ENCODE peak calls at places on chromosomes 4 and X, in six cellular contexts. One of them, this sample, is unnamed.

GRCh38 chr4:78610546-78611214 is 59.1 kb downstream of the ANXA3 start:
- DNase-seq in HepG2: no peak
- DNase-seq in K562: peak; percentile 37
- DNase-seq in NB4: peak; percentile 63
- DNase-seq in A549: no peak
- DNase-seq in GM12878: no peak
- DNase-seq in this sample: peak; percentile 31

GRCh38 chr4:171582961-171583581 is 230.1 kb upstream of the GALNTL6 start:
- DNase-seq in NB4: no peak
- DNase-seq in HepG2: no peak
- DNase-seq in K562: no peak
- DNase-seq in GM12878: no peak
- DNase-seq in A549: no peak
- DNase-seq in this sample: no peak

GRCh38 chrX:17397074-17397473 is 22.1 kb downstream of the NHS start:
- DNase-seq in HepG2: no peak
- DNase-seq in A549: peak; percentile 19
- DNase-seq in NB4: no peak
- DNase-seq in K562: no peak
- DNase-seq in GM12878: no peak
- DNase-seq in this sample: no peak

GRCh38 chr4:1052231-1052671 is 40.8 kb downstream of the FGFRL1 start:
- DNase-seq in GM12878: no peak
- DNase-seq in HepG2: no peak
- DNase-seq in A549: no peak
- DNase-seq in NB4: peak; percentile 18
- DNase-seq in K562: no peak
- DNase-seq in this sample: no peak

GRCh38 chrX:153226344-153227190 is 47.5 kb downstream of the MAGEA1 start:
- DNase-seq in GM12878: no peak
- DNase-seq in A549: peak; percentile 43
- DNase-seq in K562: peak; percentile 94
- DNase-seq in HepG2: no peak
- DNase-seq in NB4: peak; percentile 49
- DNase-seq in this sample: no peak

GRCh38 chr4:89298788-89299152 is 8.8 kb downstream of the GPRIN3 start:
- DNase-seq in K562: no peak
- DNase-seq in GM12878: no peak
- DNase-seq in HepG2: no peak
- DNase-seq in NB4: peak; percentile 43
- DNase-seq in A549: no peak
- DNase-seq in this sample: no peak

GRCh38 chrX:72620550-72621145 is 48.0 kb upstream of the HDAC8 start:
- DNase-seq in HepG2: peak; percentile 2
- DNase-seq in GM12878: no peak
- DNase-seq in K562: peak; percentile 23
- DNase-seq in A549: peak; percentile 94
- DNase-seq in NB4: peak; percentile 27
- DNase-seq in this sample: peak; percentile 90

GRCh38 chr4:9971711-9972110 is 49.6 kb downstream of the SLC2A9 start:
- DNase-seq in NB4: no peak
- DNase-seq in A549: no peak
- DNase-seq in GM12878: no peak
- DNase-seq in K562: no peak
- DNase-seq in HepG2: no peak
- DNase-seq in this sample: no peak

GRCh38 chr4:85842540-85842939 is 367.6 kb downstream of the ARHGAP24 start:
- DNase-seq in K562: no peak
- DNase-seq in A549: no peak
- DNase-seq in NB4: peak; percentile 54
- DNase-seq in HepG2: no peak
- DNase-seq in GM12878: no peak
- DNase-seq in this sample: peak; percentile 96

GRCh38 chr4:134018845-134019244 is 182.7 kb downstream of the PABPC4L start:
- DNase-seq in GM12878: no peak
- DNase-seq in A549: no peak
- DNase-seq in HepG2: no peak
- DNase-seq in NB4: no peak
- DNase-seq in K562: no peak
- DNase-seq in this sample: no peak

DNA sequence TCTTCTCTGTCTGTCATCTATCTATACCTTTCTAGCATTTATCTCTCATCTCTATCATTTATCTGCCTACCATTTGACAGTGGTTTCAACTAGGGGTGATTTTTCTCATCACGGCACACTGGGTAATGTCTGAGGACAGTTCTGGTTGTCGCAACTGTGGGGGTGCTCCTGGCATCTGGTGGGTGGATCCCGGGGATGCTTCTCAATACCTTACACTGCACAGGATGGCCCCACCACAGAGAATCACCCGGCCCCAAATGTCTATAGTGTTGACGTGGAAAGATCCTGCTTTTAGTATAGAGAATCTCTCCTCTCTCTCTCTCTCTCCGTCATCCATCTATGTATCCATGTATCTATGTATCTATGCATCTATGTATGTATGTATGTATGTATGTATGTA is 7.2 kb downstream of the P2RY8 start:
- DNase-seq in HepG2: no peak
- DNase-seq in GM12878: no peak
- DNase-seq in A549: no peak
- DNase-seq in K562: no peak
- DNase-seq in NB4: no peak
- DNase-seq in this sample: no peak
- TF ChIP-seq MYC in HepG2: no peak
- TF ChIP-seq MYC in GM12878: no peak
- TF ChIP-seq MYC in A549: no peak
- TF ChIP-seq MYC in K562: no peak
- TF ChIP-seq MYC in NB4: no peak
- TF ChIP-seq MYC in this sample: no peak

GRCh38 chrX:77014655-77015377 is 432.4 kb upstream of the FGF16 start:
- DNase-seq in A549: peak; percentile 31
- DNase-seq in GM12878: no peak
- DNase-seq in NB4: peak; percentile 20
- DNase-seq in K562: no peak
- DNase-seq in HepG2: peak; percentile 74
- DNase-seq in this sample: no peak
- TF ChIP-seq MYC in A549: no peak
- TF ChIP-seq MYC in GM12878: no peak
- TF ChIP-seq MYC in NB4: no peak
- TF ChIP-seq MYC in K562: no peak
- TF ChIP-seq MYC in HepG2: no peak
- TF ChIP-seq MYC in this sample: no peak

DNA sequence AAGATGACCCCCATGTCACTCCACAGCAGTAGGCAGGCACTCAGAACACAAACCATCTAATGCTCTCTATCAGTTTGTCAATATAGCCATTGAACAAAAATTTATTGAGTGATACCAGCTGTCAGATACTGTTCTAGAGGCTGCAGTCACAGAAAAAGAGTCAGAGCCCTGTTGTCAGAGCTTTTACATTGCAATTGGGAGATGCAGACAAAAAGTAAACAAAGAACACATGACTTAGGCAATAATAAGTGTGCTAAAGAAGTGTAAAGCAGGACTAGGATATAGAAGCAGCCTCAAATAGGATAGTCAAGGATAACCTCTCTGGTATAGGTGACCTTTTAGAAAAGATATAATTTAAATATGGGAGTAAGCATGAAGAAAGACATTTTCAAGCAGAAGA is 8.9 kb downstream of the HTN1 start:
- DNase-seq in K562: no peak
- DNase-seq in GM12878: no peak
- DNase-seq in HepG2: no peak
- DNase-seq in NB4: no peak
- DNase-seq in A549: no peak
- DNase-seq in this sample: no peak
- TF ChIP-seq MYC in K562: no peak
- TF ChIP-seq MYC in GM12878: no peak
- TF ChIP-seq MYC in HepG2: no peak
- TF ChIP-seq MYC in NB4: no peak
- TF ChIP-seq MYC in A549: no peak
- TF ChIP-seq MYC in this sample: no peak

GRCh38 chrX:31981546-31982062 is 909.8 kb upstream of the FTHL17 start:
- DNase-seq in NB4: peak; percentile 1
- DNase-seq in GM12878: no peak
- DNase-seq in HepG2: no peak
- DNase-seq in K562: no peak
- DNase-seq in A549: no peak
- DNase-seq in this sample: no peak
- TF ChIP-seq MYC in NB4: no peak
- TF ChIP-seq MYC in GM12878: no peak
- TF ChIP-seq MYC in HepG2: no peak
- TF ChIP-seq MYC in K562: no peak
- TF ChIP-seq MYC in A549: no peak
- TF ChIP-seq MYC in this sample: no peak

GRCh38 chrX:22177950-22178349 is 94.8 kb upstream of the CBLL2 start:
- DNase-seq in HepG2: no peak
- DNase-seq in A549: no peak
- DNase-seq in K562: no peak
- DNase-seq in NB4: no peak
- DNase-seq in GM12878: no peak
- DNase-seq in this sample: no peak
- TF ChIP-seq MYC in HepG2: no peak
- TF ChIP-seq MYC in A549: no peak
- TF ChIP-seq MYC in K562: no peak
- TF ChIP-seq MYC in NB4: no peak
- TF ChIP-seq MYC in GM12878: no peak
- TF ChIP-seq MYC in this sample: no peak